ENCODE peak calls at places on chromosome 11, in eight cellular contexts. P is PC-3; K is Karpas-422; W is upper lobe of right lung; Q is CD8-positive, alpha-beta T cell; B is pancreas; U is heart left ventricle; Z is aorta. E is an unnamed sample.
A peak's percentile ranks its signal among the peaks of the same experiment; 100 is the strongest.

GRCh38 chr11:121309688-121310087 is 17.1 kb downstream of the SC5D start:
- DNase-seq in Z (no peak), Q (no peak), P (no peak), K (no peak), W (no peak), U (no peak), B (no peak), E (no peak)

GRCh38 chr11:44593194-44593593 is 27.7 kb downstream of the CD82 start:
- DNase-seq in Z (peak; percentile 84), U (no peak), Q (no peak), B (no peak), K (no peak), P (no peak), W (no peak), E (no peak)

GRCh38 chr11:11416502-11416901 is 63.5 kb upstream of the CSNK2A3 start:
- DNase-seq in U (no peak), P (peak; percentile 68), K (no peak), Q (no peak), W (no peak), Z (no peak), B (no peak), E (no peak)

GRCh38 chr11:45885921-45886721 is 670 bp downstream of the MAPK8IP1 start:
- DNase-seq in Q (no peak), K (no peak), W (no peak), P (no peak), U (no peak), Z (no peak), B (peak; percentile 49), E (peak; percentile 93)

GRCh38 chr11:67613960-67614715 is 7.4 kb downstream of the NDUFV1 start:
- DNase-seq in P (peak; percentile 53), B (peak; percentile 75), Q (peak; percentile 78), U (peak; percentile 78), W (peak; percentile 85), K (peak; percentile 95), Z (peak; percentile 90), E (peak; percentile 91)

GRCh38 chr11:21768388-21768787 is 424.5 kb upstream of the ANO5 start:
- DNase-seq in K (peak; percentile 53), P (no peak), B (no peak), Q (no peak), U (no peak), W (no peak), Z (no peak), E (no peak)

GRCh38 chr11:2360081-2360642 is 16.9 kb upstream of the CD81 start:
- DNase-seq in W (peak; percentile 60), Z (no peak), K (no peak), Q (no peak), U (no peak), P (no peak), B (no peak), E (no peak)

GRCh38 chr11:73380321-73380720 is 4.1 kb downstream of the RELT start:
- DNase-seq in W (no peak), Z (no peak), P (no peak), B (no peak), Q (no peak), K (peak; percentile 54), U (no peak), E (no peak)

GRCh38 chr11:23564370-23564769 is 704.1 kb upstream of the CCDC179 start:
- DNase-seq in W (no peak), K (no peak), B (no peak), U (no peak), Z (no peak), Q (no peak), P (no peak), E (no peak)

GRCh38 chr11:112658521-112658920 is 302.7 kb upstream of the NCAM1 start:
- DNase-seq in W (no peak), U (no peak), K (no peak), P (no peak), B (no peak), Q (no peak), Z (no peak), E (no peak)

GRCh38 chr11:18012314-18012905 is 437 bp downstream of the SERGEF start:
- DNase-seq in P (peak; percentile 30), K (peak; percentile 68), U (peak; percentile 69), W (no peak), B (no peak), Z (no peak), Q (no peak), E (no peak)

GRCh38 chr11:43278302-43278956 is 33.4 kb upstream of the API5 start:
- DNase-seq in Z (no peak), Q (no peak), K (peak; percentile 80), P (peak; percentile 64), B (no peak), U (no peak), W (no peak), E (peak; percentile 46)

GRCh38 chr11:65915821-65916251 is 3.0 kb downstream of the C11orf68 start:
- DNase-seq in Q (no peak), P (peak; percentile 99), K (no peak), B (peak; percentile 61), U (peak; percentile 87), Z (peak; percentile 96), W (peak; percentile 78), E (peak; percentile 77)

GRCh38 chr11:65918211-65919150 is at the start of gene C11orf68:
- DNase-seq in W (no peak), P (peak; percentile 50), U (no peak), K (peak; percentile 70), Q (no peak), B (no peak), Z (no peak), E (no peak)

GRCh38 chr11:65916391-65916790 is 2.5 kb downstream of the C11orf68 start:
- DNase-seq in B (no peak), W (no peak), Q (no peak), K (no peak), P (no peak), Z (no peak), U (no peak), E (no peak)

GRCh38 chr11:65917434-65918210 is 1.2 kb downstream of the C11orf68 start:
- DNase-seq in K (no peak), P (peak; percentile 36), U (no peak), W (peak; percentile 67), B (peak; percentile 57), Z (no peak), Q (no peak), E (no peak)

DNA sequence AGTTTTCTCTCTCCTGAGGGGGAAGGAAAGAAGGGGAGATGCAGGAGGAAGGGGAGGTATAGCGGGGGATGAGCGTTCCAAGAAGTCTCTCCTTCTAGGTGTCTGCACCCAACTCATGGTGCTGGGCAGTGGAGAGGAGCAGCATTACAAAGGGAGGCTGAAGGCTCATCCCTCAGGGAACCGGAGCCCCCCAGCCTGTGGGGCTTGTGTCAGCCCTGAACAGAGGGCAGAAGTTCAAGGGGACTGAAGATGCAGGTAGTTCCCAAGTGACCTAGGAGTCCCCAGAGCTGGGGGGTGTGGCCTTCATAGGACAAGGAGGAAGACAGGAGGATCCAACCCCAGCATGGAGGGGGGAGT is 1.8 kb downstream of the C11orf68 start:
- DNase-seq in P (peak; percentile 31), U (no peak), B (no peak), W (no peak), Z (no peak), K (no peak), Q (no peak), E (no peak)
- H3K4me3 ChIP-seq in P (peak overlapping the region; percentile 76), U (no peak overlapping the region), B (no peak overlapping the region), W (peak overlapping the region; percentile 89), Z (no peak overlapping the region), K (no peak overlapping the region), Q (no peak overlapping the region), E (no peak overlapping the region)

DNA sequence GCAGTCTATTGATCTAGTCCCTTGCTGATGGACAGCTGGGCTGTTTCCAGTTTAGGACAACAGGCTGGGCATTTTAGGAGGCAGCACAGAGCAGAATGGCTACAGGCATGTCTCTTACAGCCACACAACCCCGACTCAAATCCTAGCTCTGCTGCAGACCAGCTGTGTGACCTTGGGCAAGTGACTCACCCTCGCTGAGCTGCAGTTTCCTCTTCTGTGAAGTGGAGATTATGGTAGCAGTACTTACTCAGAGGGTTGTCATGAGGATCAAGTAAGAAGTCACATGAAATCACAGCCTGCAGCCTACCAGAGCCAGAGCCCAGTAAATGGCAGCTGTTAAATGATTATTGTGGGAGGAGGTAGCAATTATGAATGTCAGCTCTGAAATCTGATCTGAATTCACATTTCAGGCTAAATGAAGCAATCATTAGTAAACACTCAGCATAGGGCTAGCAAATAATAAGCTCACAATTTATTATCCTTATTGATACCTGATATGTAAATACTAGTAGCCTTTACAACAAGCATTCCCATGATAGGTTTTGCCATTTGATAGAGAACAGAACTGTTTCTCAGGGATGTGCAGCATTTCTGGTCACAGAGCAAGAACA is 58.9 kb downstream of the MYEOV start:
- DNase-seq in K (no peak), Z (no peak), B (no peak), U (no peak), W (no peak), P (peak; percentile 96), Q (no peak), E (no peak)
- H3K36me3 ChIP-seq in K (no peaks in the 10 kb centered on the region), Z (no peaks in the 10 kb centered on the region), B (no peaks in the 10 kb centered on the region), U (no peaks in the 10 kb centered on the region), W (no peaks in the 10 kb centered on the region), P (peaks cover 14% of the 10 kb centered on the region), Q (no peaks in the 10 kb centered on the region), E (no peaks in the 10 kb centered on the region)

DNA sequence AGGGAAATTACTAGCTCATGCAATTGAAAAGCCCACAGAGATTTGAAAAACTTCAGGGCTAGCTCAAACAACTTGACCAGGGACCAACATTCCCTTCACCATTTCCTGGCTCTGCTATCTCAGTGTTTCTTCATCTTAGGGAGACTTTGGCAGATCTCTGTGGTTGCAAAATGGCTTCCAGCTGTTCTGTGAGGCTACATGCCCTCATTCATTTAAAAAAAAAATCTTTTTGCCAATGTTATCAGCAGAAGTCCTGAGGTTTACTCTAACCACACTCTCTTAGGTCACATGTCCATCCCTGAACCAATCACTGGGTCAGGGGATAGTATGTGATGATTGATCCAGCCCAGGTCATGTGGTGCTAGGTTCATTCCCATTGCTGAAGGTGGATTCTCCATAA is 13.9 kb upstream of the RASSF10 start:
- DNase-seq in Q (no peak), Z (no peak), W (no peak), U (no peak), P (no peak), B (no peak), K (no peak), E (no peak)
- H3K27me3 ChIP-seq in Q (no peaks in the 10 kb centered on the region), Z (no peaks in the 10 kb centered on the region), W (no peaks in the 10 kb centered on the region), U (no peaks in the 10 kb centered on the region), P (no peaks in the 10 kb centered on the region), B (no peaks in the 10 kb centered on the region), K (no peaks in the 10 kb centered on the region), E (no peaks in the 10 kb centered on the region)

GRCh38 chr11:58023435-58023931 is at the start of gene OR9Q1:
- DNase-seq in Z (no peak), P (no peak), Q (no peak), K (no peak), W (no peak), B (no peak), U (no peak), E (no peak)
- H3K4me3 ChIP-seq in Z (no peak within 1 kb of the TSS), P (no peak within 1 kb of the TSS), Q (no peak within 1 kb of the TSS), K (no peak within 1 kb of the TSS), W (no peak within 1 kb of the TSS), B (no peak within 1 kb of the TSS), U (no peak within 1 kb of the TSS), E (no peak within 1 kb of the TSS)

DNA sequence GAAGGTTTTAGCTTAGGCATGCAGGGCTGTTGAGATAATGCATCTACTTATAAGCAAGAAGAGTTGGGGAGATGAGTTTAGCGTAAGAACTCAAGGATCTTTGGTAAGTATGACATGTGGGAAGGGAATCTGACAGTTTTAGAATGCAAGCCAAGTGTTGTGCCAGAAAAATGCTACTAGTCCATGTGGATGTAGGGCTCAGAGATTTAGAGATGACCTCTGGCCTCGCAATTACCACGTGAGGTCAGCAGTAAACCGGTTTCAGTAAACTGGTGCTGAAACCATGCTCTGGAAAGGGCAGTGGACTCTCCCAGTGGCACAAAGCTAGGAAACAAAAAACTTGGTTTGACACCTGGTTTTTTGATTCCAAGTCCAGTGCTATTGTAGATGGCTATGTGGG is 18.9 kb downstream of the MRPL16 start:
- DNase-seq in Z (no peak), Q (no peak), U (no peak), B (no peak), W (no peak), P (no peak), K (no peak), E (no peak)
- H3K36me3 ChIP-seq in Z (peaks cover 11% of the 10 kb centered on the region), Q (no peaks in the 10 kb centered on the region), U (peaks cover 85% of the 10 kb centered on the region), B (peaks cover 18% of the 10 kb centered on the region), W (peaks cover 92% of the 10 kb centered on the region), P (peaks cover 39% of the 10 kb centered on the region), K (no peaks in the 10 kb centered on the region), E (peaks cover 37% of the 10 kb centered on the region)